ENCODE peak calls at places on chromosomes 5 and 9, in nine cellular contexts. H is substantia nigra, F is left ventricle myocardium inferior, R is HepG2, A is LNCaP clone FGC, N is MV-4-11, G is GM23248, K is ureter, L is A549. V is an unnamed sample.

GRCh38 chr5:143148461-143149170 is 254.9 kb downstream of the NR3C1 start:
- DNase-seq in L (no peak), R (no peak), H (no peak), K (no peak), G (peak), N (peak), A (no peak), F (no peak), V (no peak)

GRCh38 chr5:168152660-168153059 is 138.8 kb upstream of the WWC1 start:
- DNase-seq in L (no peak), A (no peak), F (no peak), G (peak), N (no peak), K (no peak), R (no peak), H (no peak), V (no peak)

GRCh38 chr5:45205403-45205961 is 396.7 kb downstream of the MRPS30 start:
- DNase-seq in F (no peak), H (no peak), R (no peak), L (no peak), G (no peak), N (no peak), A (no peak), K (no peak), V (no peak)

GRCh38 chr5:134133213-134133994 is 18.9 kb downstream of the TCF7 start:
- DNase-seq in K (no peak), N (no peak), F (peak), H (no peak), L (no peak), R (no peak), G (no peak), A (no peak), V (no peak)

GRCh38 chr5:17096975-17097695 is 120.3 kb upstream of the BASP1 start:
- DNase-seq in A (no peak), G (no peak), L (no peak), K (no peak), R (no peak), H (no peak), N (no peak), F (no peak), V (peak)

GRCh38 chr5:126046996-126047395 is 376.2 kb upstream of the GRAMD2B start:
- DNase-seq in K (no peak), A (no peak), H (no peak), N (no peak), G (no peak), L (no peak), F (no peak), R (no peak), V (no peak)

GRCh38 chr9:89533396-89534187 is 35.7 kb upstream of the SEMA4D start:
- DNase-seq in N (no peak), H (no peak), A (no peak), F (no peak), L (no peak), R (no peak), G (no peak), K (no peak), V (no peak)

GRCh38 chr5:151198861-151199260 is 25.0 kb downstream of the CCDC69 start:
- DNase-seq in R (no peak), G (no peak), L (no peak), K (peak), N (no peak), A (no peak), F (no peak), H (no peak), V (no peak)

GRCh38 chr5:79229357-79230174 is 6.4 kb upstream of the JMY start:
- DNase-seq in A (no peak), K (no peak), R (no peak), F (no peak), N (no peak), L (no peak), H (no peak), G (peak), V (peak)

GRCh38 chr5:158716668-158717067 is 383.0 kb downstream of the EBF1 start:
- DNase-seq in R (no peak), N (peak), G (no peak), L (no peak), H (no peak), A (no peak), F (no peak), K (no peak), V (no peak)

GRCh38 chr9:95167998-95168397 is 149.5 kb downstream of the FANCC start:
- DNase-seq in A (no peak), N (peak), L (peak), F (no peak), H (no peak), K (peak), R (peak), G (peak), V (peak)

GRCh38 chr5:82448374-82448773 is 170.2 kb upstream of the RPS23 start:
- DNase-seq in A (no peak), G (no peak), H (no peak), F (no peak), N (no peak), L (no peak), K (no peak), R (peak), V (no peak)

GRCh38 chr5:179400020-179400419 is 54.8 kb upstream of the ADAMTS2 start:
- DNase-seq in G (no peak), K (no peak), L (no peak), A (no peak), F (no peak), R (no peak), H (no peak), N (no peak), V (no peak)

GRCh38 chr9:125544988-125545651 is 161.9 kb downstream of the MAPKAP1 start:
- DNase-seq in R (no peak), G (peak), K (no peak), L (no peak), A (peak), F (no peak), H (no peak), N (no peak), V (no peak)

GRCh38 chr9:136004712-136005111 is 43.5 kb upstream of the UBAC1 start:
- DNase-seq in G (no peak), A (no peak), N (no peak), H (no peak), L (no peak), R (no peak), F (no peak), K (no peak), V (no peak)

GRCh38 chr5:123131805-123132204 is 42.8 kb downstream of the PRDM6 start:
- DNase-seq in G (no peak), L (no peak), A (no peak), H (no peak), K (no peak), R (no peak), N (no peak), F (no peak), V (no peak)

GRCh38 chr5:21574429-21574828 is 1278.7 kb downstream of the CDH12 start:
- DNase-seq in L (no peak), R (no peak), N (no peak), F (no peak), H (no peak), K (no peak), A (no peak), G (no peak), V (no peak)

GRCh38 chr9:28439688-28440087 is 866.4 kb upstream of the C9orf72 start:
- DNase-seq in G (no peak), R (no peak), F (no peak), A (no peak), L (no peak), N (no peak), K (no peak), H (no peak), V (no peak)

GRCh38 chr5:159403906-159404641 is 73.8 kb upstream of the IL12B start:
- DNase-seq in F (no peak), K (no peak), G (no peak), N (no peak), R (no peak), L (no peak), H (no peak), A (peak), V (no peak)

V was measured in small intestine.